ENCODE peak calls at places on chromosome 2, in eight cellular contexts. One of them, this sample, is unnamed.

GRCh38 chr2:220227272-220227920 is 600.0 kb downstream of the SLC4A3 start:
- DNase-seq in A549: no peak
- DNase-seq in SJCRH30: no peak
- DNase-seq in right cardiac atrium: no peak
- DNase-seq in ovary: no peak
- DNase-seq in DND-41: no peak
- DNase-seq in colonic mucosa: no peak
- DNase-seq in astrocyte: peak; percentile 82
- DNase-seq in this sample: no peak

GRCh38 chr2:9333591-9334171 is 89.6 kb downstream of the ITGB1BP1 start:
- DNase-seq in DND-41: peak; percentile 12
- DNase-seq in ovary: peak; percentile 34
- DNase-seq in astrocyte: peak; percentile 85
- DNase-seq in SJCRH30: peak; percentile 77
- DNase-seq in colonic mucosa: peak; percentile 75
- DNase-seq in A549: peak; percentile 83
- DNase-seq in right cardiac atrium: peak; percentile 65
- DNase-seq in this sample: peak; percentile 12

GRCh38 chr2:174013310-174013751 is 48.2 kb upstream of the SP3 start:
- DNase-seq in astrocyte: no peak
- DNase-seq in right cardiac atrium: peak; percentile 82
- DNase-seq in A549: no peak
- DNase-seq in SJCRH30: no peak
- DNase-seq in ovary: peak; percentile 80
- DNase-seq in DND-41: no peak
- DNase-seq in colonic mucosa: no peak
- DNase-seq in this sample: no peak

GRCh38 chr2:120522151-120522751 is 176.3 kb downstream of the INHBB start:
- DNase-seq in right cardiac atrium: peak; percentile 78
- DNase-seq in colonic mucosa: no peak
- DNase-seq in ovary: peak; percentile 46
- DNase-seq in DND-41: no peak
- DNase-seq in SJCRH30: no peak
- DNase-seq in A549: no peak
- DNase-seq in astrocyte: no peak
- DNase-seq in this sample: no peak

GRCh38 chr2:74457549-74458131 is 598 bp upstream of the WBP1 start:
- DNase-seq in astrocyte: no peak
- DNase-seq in DND-41: peak; percentile 83
- DNase-seq in ovary: peak; percentile 68
- DNase-seq in right cardiac atrium: peak; percentile 84
- DNase-seq in SJCRH30: peak; percentile 78
- DNase-seq in colonic mucosa: peak; percentile 83
- DNase-seq in A549: peak; percentile 74
- DNase-seq in this sample: peak; percentile 33

GRCh38 chr2:101002562-101003277 is 631 bp downstream of the RPL31 start:
- DNase-seq in colonic mucosa: peak; percentile 29
- DNase-seq in A549: peak; percentile 23
- DNase-seq in right cardiac atrium: no peak
- DNase-seq in ovary: no peak
- DNase-seq in SJCRH30: peak; percentile 52
- DNase-seq in DND-41: no peak
- DNase-seq in astrocyte: no peak
- DNase-seq in this sample: peak; percentile 31

GRCh38 chr2:136538489-136538888 is 226.9 kb upstream of the THSD7B start:
- DNase-seq in astrocyte: no peak
- DNase-seq in A549: no peak
- DNase-seq in colonic mucosa: no peak
- DNase-seq in DND-41: no peak
- DNase-seq in SJCRH30: no peak
- DNase-seq in ovary: no peak
- DNase-seq in right cardiac atrium: peak; percentile 67
- DNase-seq in this sample: no peak

GRCh38 chr2:145874466-145874865 is 1354.5 kb upstream of the ZEB2 start:
- DNase-seq in ovary: no peak
- DNase-seq in astrocyte: peak; percentile 47
- DNase-seq in colonic mucosa: no peak
- DNase-seq in right cardiac atrium: no peak
- DNase-seq in DND-41: no peak
- DNase-seq in A549: no peak
- DNase-seq in SJCRH30: peak; percentile 38
- DNase-seq in this sample: no peak

GRCh38 chr2:139218181-139218580 is 438.0 kb upstream of the NXPH2 start:
- DNase-seq in SJCRH30: no peak
- DNase-seq in A549: no peak
- DNase-seq in astrocyte: no peak
- DNase-seq in ovary: no peak
- DNase-seq in DND-41: no peak
- DNase-seq in right cardiac atrium: no peak
- DNase-seq in colonic mucosa: no peak
- DNase-seq in this sample: no peak

GRCh38 chr2:121803503-121803902 is 48.1 kb downstream of the TSN start:
- DNase-seq in ovary: no peak
- DNase-seq in astrocyte: no peak
- DNase-seq in SJCRH30: no peak
- DNase-seq in right cardiac atrium: no peak
- DNase-seq in colonic mucosa: no peak
- DNase-seq in A549: no peak
- DNase-seq in DND-41: no peak
- DNase-seq in this sample: no peak

GRCh38 chr2:46034535-46034934 is 262.7 kb upstream of the EPAS1 start:
- DNase-seq in astrocyte: peak; percentile 82
- DNase-seq in SJCRH30: peak; percentile 67
- DNase-seq in A549: no peak
- DNase-seq in right cardiac atrium: peak; percentile 87
- DNase-seq in DND-41: no peak
- DNase-seq in colonic mucosa: no peak
- DNase-seq in ovary: no peak
- DNase-seq in this sample: no peak

GRCh38 chr2:227821043-227821942 is 7.7 kb downstream of the CCL20 start:
- DNase-seq in SJCRH30: no peak
- DNase-seq in right cardiac atrium: no peak
- DNase-seq in colonic mucosa: peak; percentile 76
- DNase-seq in DND-41: no peak
- DNase-seq in A549: peak; percentile 58
- DNase-seq in astrocyte: no peak
- DNase-seq in ovary: no peak
- DNase-seq in this sample: no peak

GRCh38 chr2:113150258-113150601 is 22.8 kb downstream of the IL1RN start:
- DNase-seq in DND-41: no peak
- DNase-seq in colonic mucosa: no peak
- DNase-seq in ovary: no peak
- DNase-seq in A549: no peak
- DNase-seq in astrocyte: no peak
- DNase-seq in SJCRH30: no peak
- DNase-seq in right cardiac atrium: no peak
- DNase-seq in this sample: no peak

GRCh38 chr2:43884674-43885073 is 45.9 kb downstream of the ABCG8 start:
- DNase-seq in colonic mucosa: no peak
- DNase-seq in ovary: no peak
- DNase-seq in astrocyte: no peak
- DNase-seq in right cardiac atrium: no peak
- DNase-seq in A549: no peak
- DNase-seq in SJCRH30: no peak
- DNase-seq in DND-41: no peak
- DNase-seq in this sample: no peak

GRCh38 chr2:237097911-237098702 is 12.4 kb downstream of the COPS8 start:
- DNase-seq in right cardiac atrium: no peak
- DNase-seq in astrocyte: peak; percentile 83
- DNase-seq in A549: peak; percentile 42
- DNase-seq in DND-41: no peak
- DNase-seq in SJCRH30: no peak
- DNase-seq in ovary: no peak
- DNase-seq in colonic mucosa: no peak
- DNase-seq in this sample: no peak

GRCh38 chr2:37566517-37566961 is 104.9 kb downstream of the CDC42EP3 start:
- DNase-seq in A549: no peak
- DNase-seq in colonic mucosa: no peak
- DNase-seq in ovary: no peak
- DNase-seq in astrocyte: peak; percentile 70
- DNase-seq in right cardiac atrium: no peak
- DNase-seq in DND-41: no peak
- DNase-seq in SJCRH30: no peak
- DNase-seq in this sample: no peak

GRCh38 chr2:69742170-69742952 is 427 bp downstream of the ANXA4 start:
- DNase-seq in right cardiac atrium: peak; percentile 67
- DNase-seq in DND-41: no peak
- DNase-seq in astrocyte: no peak
- DNase-seq in SJCRH30: peak; percentile 17
- DNase-seq in A549: peak; percentile 48
- DNase-seq in ovary: peak; percentile 27
- DNase-seq in colonic mucosa: peak; percentile 46
- DNase-seq in this sample: peak; percentile 40

GRCh38 chr2:31231571-31232287 is 2.2 kb upstream of the EHD3 start:
- DNase-seq in colonic mucosa: peak; percentile 3
- DNase-seq in DND-41: no peak
- DNase-seq in right cardiac atrium: peak; percentile 61
- DNase-seq in A549: no peak
- DNase-seq in ovary: no peak
- DNase-seq in astrocyte: no peak
- DNase-seq in SJCRH30: no peak
- DNase-seq in this sample: no peak

GRCh38 chr2:28507806-28508764 is 12.2 kb downstream of the PLB1 start:
- DNase-seq in DND-41: no peak
- DNase-seq in astrocyte: peak; percentile 42
- DNase-seq in A549: peak; percentile 48
- DNase-seq in right cardiac atrium: no peak
- DNase-seq in SJCRH30: no peak
- DNase-seq in ovary: no peak
- DNase-seq in colonic mucosa: peak; percentile 47
- DNase-seq in this sample: no peak

GRCh38 chr2:215870986-215871385 is 142.4 kb downstream of the MREG start:
- DNase-seq in ovary: no peak
- DNase-seq in right cardiac atrium: no peak
- DNase-seq in A549: peak; percentile 37
- DNase-seq in colonic mucosa: no peak
- DNase-seq in DND-41: no peak
- DNase-seq in astrocyte: no peak
- DNase-seq in SJCRH30: peak; percentile 54
- DNase-seq in this sample: peak; percentile 45

GRCh38 chr2:111116016-111116746 is 4.5 kb upstream of the BCL2L11 start:
- DNase-seq in DND-41: no peak
- DNase-seq in ovary: no peak
- DNase-seq in SJCRH30: no peak
- DNase-seq in right cardiac atrium: no peak
- DNase-seq in astrocyte: no peak
- DNase-seq in A549: no peak
- DNase-seq in colonic mucosa: no peak
- DNase-seq in this sample: no peak

GRCh38 chr2:25380586-25381360 is 39.0 kb upstream of the DNMT3A start:
- DNase-seq in DND-41: no peak
- DNase-seq in colonic mucosa: no peak
- DNase-seq in ovary: no peak
- DNase-seq in astrocyte: no peak
- DNase-seq in SJCRH30: peak; percentile 72
- DNase-seq in A549: no peak
- DNase-seq in right cardiac atrium: no peak
- DNase-seq in this sample: no peak

GRCh38 chr2:206701952-206702630 is 16.1 kb downstream of the DYTN start:
- DNase-seq in A549: no peak
- DNase-seq in right cardiac atrium: no peak
- DNase-seq in DND-41: no peak
- DNase-seq in ovary: no peak
- DNase-seq in colonic mucosa: no peak
- DNase-seq in SJCRH30: no peak
- DNase-seq in astrocyte: no peak
- DNase-seq in this sample: no peak

GRCh38 chr2:20218331-20219320 is 6.3 kb downstream of the SDC1 start:
- DNase-seq in DND-41: no peak
- DNase-seq in A549: no peak
- DNase-seq in colonic mucosa: no peak
- DNase-seq in right cardiac atrium: no peak
- DNase-seq in astrocyte: no peak
- DNase-seq in SJCRH30: no peak
- DNase-seq in ovary: no peak
- DNase-seq in this sample: no peak

GRCh38 chr2:39141346-39142011 is 20.6 kb upstream of the SOS1 start:
- DNase-seq in right cardiac atrium: no peak
- DNase-seq in DND-41: no peak
- DNase-seq in colonic mucosa: no peak
- DNase-seq in A549: no peak
- DNase-seq in ovary: no peak
- DNase-seq in astrocyte: peak; percentile 58
- DNase-seq in SJCRH30: peak; percentile 42
- DNase-seq in this sample: no peak

GRCh38 chr2:118186858-118187254 is 98.6 kb downstream of the INSIG2 start:
- DNase-seq in ovary: no peak
- DNase-seq in SJCRH30: no peak
- DNase-seq in DND-41: no peak
- DNase-seq in A549: no peak
- DNase-seq in astrocyte: no peak
- DNase-seq in right cardiac atrium: no peak
- DNase-seq in colonic mucosa: no peak
- DNase-seq in this sample: no peak
- H3K4me3 ChIP-seq in ovary: peak overlapping the region; percentile 60
- H3K4me3 ChIP-seq in SJCRH30: peak overlapping the region; percentile 62
- H3K4me3 ChIP-seq in DND-41: peak overlapping the region; percentile 63
- H3K4me3 ChIP-seq in A549: peak overlapping the region; percentile 59
- H3K4me3 ChIP-seq in astrocyte: peak overlapping the region; percentile 79
- H3K4me3 ChIP-seq in right cardiac atrium: no peak overlapping the region
- H3K4me3 ChIP-seq in colonic mucosa: no peak overlapping the region
- H3K4me3 ChIP-seq in this sample: no peak overlapping the region

GRCh38 chr2:177172034-177172880 is 40.3 kb upstream of the HNRNPA3 start:
- DNase-seq in astrocyte: peak; percentile 80
- DNase-seq in ovary: no peak
- DNase-seq in A549: peak; percentile 58
- DNase-seq in DND-41: no peak
- DNase-seq in SJCRH30: peak; percentile 76
- DNase-seq in colonic mucosa: no peak
- DNase-seq in right cardiac atrium: no peak
- DNase-seq in this sample: no peak
- H3K4me1 ChIP-seq in astrocyte: peaks cover 20% of the 10 kb centered on the region
- H3K4me1 ChIP-seq in ovary: no peaks in the 10 kb centered on the region
- H3K4me1 ChIP-seq in A549: peaks cover 70% of the 10 kb centered on the region
- H3K4me1 ChIP-seq in DND-41: no peaks in the 10 kb centered on the region
- H3K4me1 ChIP-seq in SJCRH30: peaks cover 77% of the 10 kb centered on the region
- H3K4me1 ChIP-seq in colonic mucosa: peaks cover 3% of the 10 kb centered on the region
- H3K4me1 ChIP-seq in right cardiac atrium: no peaks in the 10 kb centered on the region
- H3K4me1 ChIP-seq in this sample: peaks cover 6% of the 10 kb centered on the region

GRCh38 chr2:64601785-64602391 is 51.8 kb downstream of the SERTAD2 start:
- DNase-seq in colonic mucosa: no peak
- DNase-seq in A549: no peak
- DNase-seq in astrocyte: no peak
- DNase-seq in SJCRH30: no peak
- DNase-seq in DND-41: no peak
- DNase-seq in ovary: no peak
- DNase-seq in right cardiac atrium: no peak
- DNase-seq in this sample: no peak
- H3K4me3 ChIP-seq in colonic mucosa: no peak overlapping the region
- H3K4me3 ChIP-seq in A549: no peak overlapping the region
- H3K4me3 ChIP-seq in astrocyte: no peak overlapping the region
- H3K4me3 ChIP-seq in SJCRH30: no peak overlapping the region
- H3K4me3 ChIP-seq in DND-41: no peak overlapping the region
- H3K4me3 ChIP-seq in ovary: no peak overlapping the region
- H3K4me3 ChIP-seq in right cardiac atrium: no peak overlapping the region
- H3K4me3 ChIP-seq in this sample: no peak overlapping the region

DNA sequence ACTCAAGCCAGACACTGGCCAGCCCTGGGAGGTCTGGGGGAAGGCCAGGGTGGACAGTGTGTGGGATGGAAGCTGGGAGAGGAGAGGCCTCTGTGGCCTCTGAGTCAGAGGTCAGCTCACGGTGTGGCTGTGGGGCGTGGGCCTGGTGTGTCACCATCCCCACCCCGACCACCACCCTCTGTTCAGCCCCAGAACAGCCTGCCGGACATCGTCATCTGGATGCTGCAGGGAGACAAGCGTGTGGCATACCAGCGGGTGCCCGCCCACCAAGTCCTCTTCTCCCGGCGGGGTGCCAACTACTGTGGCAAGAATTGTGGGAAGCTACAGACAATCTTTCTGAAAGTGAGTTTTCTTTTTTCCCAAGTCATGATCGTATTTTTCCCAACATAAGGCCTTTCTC is 110.5 kb downstream of the DYSF start:
- DNase-seq in right cardiac atrium: no peak
- DNase-seq in ovary: no peak
- DNase-seq in SJCRH30: no peak
- DNase-seq in colonic mucosa: no peak
- DNase-seq in A549: no peak
- DNase-seq in DND-41: no peak
- DNase-seq in astrocyte: no peak
- DNase-seq in this sample: no peak
- H3K4me1 ChIP-seq in right cardiac atrium: no peaks in the 10 kb centered on the region
- H3K4me1 ChIP-seq in ovary: no peaks in the 10 kb centered on the region
- H3K4me1 ChIP-seq in SJCRH30: peaks cover 9% of the 10 kb centered on the region
- H3K4me1 ChIP-seq in colonic mucosa: no peaks in the 10 kb centered on the region
- H3K4me1 ChIP-seq in A549: peaks cover 11% of the 10 kb centered on the region
- H3K4me1 ChIP-seq in DND-41: no peaks in the 10 kb centered on the region
- H3K4me1 ChIP-seq in astrocyte: no peaks in the 10 kb centered on the region
- H3K4me1 ChIP-seq in this sample: no peaks in the 10 kb centered on the region